ENCODE peak calls at places on chromosomes 11 and 22, in four cellular contexts. One of them, this sample, is unnamed.
A peak's percentile ranks its signal among the peaks of the same experiment; 100 is the strongest.

GRCh38 chr11:118046964-118047700 is 29.7 kb upstream of the TMPRSS4 start:
- DNase-seq in WTC11: no peak
- DNase-seq in SK-N-SH: no peak
- DNase-seq in HepG2: no peak
- DNase-seq in this sample: no peak

GRCh38 chr22:25628494-25628893 is 64.0 kb downstream of the GRK3 start:
- DNase-seq in WTC11: no peak
- DNase-seq in SK-N-SH: no peak
- DNase-seq in HepG2: no peak
- DNase-seq in this sample: no peak

GRCh38 chr11:17230867-17231851 is 23.4 kb upstream of the PIK3C2A start:
- DNase-seq in WTC11: no peak
- DNase-seq in SK-N-SH: no peak
- DNase-seq in HepG2: no peak
- DNase-seq in this sample: no peak

GRCh38 chr11:746289-747175 is 732 bp upstream of the TALDO1 start:
- DNase-seq in WTC11: peak; percentile 57
- DNase-seq in SK-N-SH: no peak
- DNase-seq in HepG2: no peak
- DNase-seq in this sample: peak; percentile 53

GRCh38 chr11:79087957-79088318 is 352.9 kb downstream of the TENM4 start:
- DNase-seq in WTC11: no peak
- DNase-seq in SK-N-SH: peak; percentile 50
- DNase-seq in HepG2: no peak
- DNase-seq in this sample: no peak

GRCh38 chr11:85831050-85831449 is 20.1 kb upstream of the SYTL2 start:
- DNase-seq in WTC11: no peak
- DNase-seq in SK-N-SH: no peak
- DNase-seq in HepG2: no peak
- DNase-seq in this sample: no peak

GRCh38 chr11:69012092-69013008 is 696 bp downstream of the MRGPRF start:
- DNase-seq in WTC11: no peak
- DNase-seq in SK-N-SH: peak; percentile 41
- DNase-seq in HepG2: no peak
- DNase-seq in this sample: no peak

GRCh38 chr11:5258543-5259262 is 4.1 kb upstream of the HBG2 start:
- DNase-seq in WTC11: peak; percentile 54
- DNase-seq in SK-N-SH: no peak
- DNase-seq in HepG2: no peak
- DNase-seq in this sample: peak; percentile 89

GRCh38 chr11:41978951-41979350 is 519.5 kb upstream of the LRRC4C start:
- DNase-seq in WTC11: no peak
- DNase-seq in SK-N-SH: no peak
- DNase-seq in HepG2: no peak
- DNase-seq in this sample: no peak

GRCh38 chr11:112734207-112734606 is 227.0 kb upstream of the NCAM1 start:
- DNase-seq in WTC11: peak; percentile 52
- DNase-seq in SK-N-SH: no peak
- DNase-seq in HepG2: no peak
- DNase-seq in this sample: no peak

GRCh38 chr22:39135092-39135896 is 17.2 kb downstream of the CBX7 start:
- DNase-seq in WTC11: peak; percentile 90
- DNase-seq in SK-N-SH: peak; percentile 90
- DNase-seq in HepG2: peak; percentile 55
- DNase-seq in this sample: peak; percentile 70

GRCh38 chr11:123286761-123287160 is 91.7 kb upstream of the CLMP start:
- DNase-seq in WTC11: no peak
- DNase-seq in SK-N-SH: no peak
- DNase-seq in HepG2: no peak
- DNase-seq in this sample: no peak

GRCh38 chr11:9495780-9496514 is 35.1 kb downstream of the ZNF143 start:
- DNase-seq in WTC11: no peak
- DNase-seq in SK-N-SH: no peak
- DNase-seq in HepG2: no peak
- DNase-seq in this sample: peak; percentile 49

GRCh38 chr11:8612522-8612921 is 18.5 kb upstream of the STK33 start:
- DNase-seq in WTC11: no peak
- DNase-seq in SK-N-SH: no peak
- DNase-seq in HepG2: no peak
- DNase-seq in this sample: no peak

GRCh38 chr11:112817376-112817775 is 143.8 kb upstream of the NCAM1 start:
- DNase-seq in WTC11: no peak
- DNase-seq in SK-N-SH: no peak
- DNase-seq in HepG2: no peak
- DNase-seq in this sample: no peak

GRCh38 chr22:24247011-24247507 is 2.2 kb upstream of the GGT5 start:
- DNase-seq in WTC11: no peak
- DNase-seq in SK-N-SH: peak; percentile 23
- DNase-seq in HepG2: no peak
- DNase-seq in this sample: no peak

GRCh38 chr22:38469306-38469781 is 1.4 kb downstream of the KDELR3 start:
- DNase-seq in WTC11: no peak
- DNase-seq in SK-N-SH: no peak
- DNase-seq in HepG2: no peak
- DNase-seq in this sample: no peak

GRCh38 chr11:101390539-101390938 is 193.3 kb downstream of the TRPC6 start:
- DNase-seq in WTC11: no peak
- DNase-seq in SK-N-SH: no peak
- DNase-seq in HepG2: no peak
- DNase-seq in this sample: no peak

GRCh38 chr11:17533782-17534415 is 10.3 kb downstream of the USH1C start:
- DNase-seq in WTC11: no peak
- DNase-seq in SK-N-SH: no peak
- DNase-seq in HepG2: no peak
- DNase-seq in this sample: no peak

GRCh38 chr11:2092956-2093412 is 46.2 kb downstream of the IGF2 start:
- DNase-seq in WTC11: no peak
- DNase-seq in SK-N-SH: peak; percentile 55
- DNase-seq in HepG2: no peak
- DNase-seq in this sample: no peak

GRCh38 chr11:16381177-16381576 is 24.8 kb upstream of the SOX6 start:
- DNase-seq in WTC11: no peak
- DNase-seq in SK-N-SH: no peak
- DNase-seq in HepG2: no peak
- DNase-seq in this sample: no peak

GRCh38 chr22:36541831-36542391 is 12.9 kb upstream of the EIF3D start:
- DNase-seq in WTC11: no peak
- DNase-seq in SK-N-SH: no peak
- DNase-seq in HepG2: no peak
- DNase-seq in this sample: peak; percentile 56

GRCh38 chr22:30866811-30867271 is 101.7 kb downstream of the MORC2 start:
- DNase-seq in WTC11: no peak
- DNase-seq in SK-N-SH: peak; percentile 50
- DNase-seq in HepG2: peak; percentile 31
- DNase-seq in this sample: peak; percentile 26

GRCh38 chr11:13928566-13929251 is 33.8 kb upstream of the SPON1 start:
- DNase-seq in WTC11: no peak
- DNase-seq in SK-N-SH: no peak
- DNase-seq in HepG2: no peak
- DNase-seq in this sample: peak; percentile 73

GRCh38 chr11:13923182-13923581 is 39.3 kb upstream of the SPON1 start:
- DNase-seq in WTC11: no peak
- DNase-seq in SK-N-SH: no peak
- DNase-seq in HepG2: no peak
- DNase-seq in this sample: no peak

GRCh38 chr11:13927496-13927895 is 35.0 kb upstream of the SPON1 start:
- DNase-seq in WTC11: no peak
- DNase-seq in SK-N-SH: no peak
- DNase-seq in HepG2: no peak
- DNase-seq in this sample: no peak

GRCh38 chr11:13923716-13924650 is 38.5 kb upstream of the SPON1 start:
- DNase-seq in WTC11: no peak
- DNase-seq in SK-N-SH: no peak
- DNase-seq in HepG2: no peak
- DNase-seq in this sample: no peak

GRCh38 chr11:13924801-13925327 is 37.7 kb upstream of the SPON1 start:
- DNase-seq in WTC11: no peak
- DNase-seq in SK-N-SH: no peak
- DNase-seq in HepG2: no peak
- DNase-seq in this sample: no peak
- TF ChIP-seq FOXJ3 in WTC11: no peak
- TF ChIP-seq FOXJ3 in SK-N-SH: no peak
- TF ChIP-seq FOXJ3 in HepG2: no peak
- TF ChIP-seq FOXJ3 in this sample: no peak

DNA sequence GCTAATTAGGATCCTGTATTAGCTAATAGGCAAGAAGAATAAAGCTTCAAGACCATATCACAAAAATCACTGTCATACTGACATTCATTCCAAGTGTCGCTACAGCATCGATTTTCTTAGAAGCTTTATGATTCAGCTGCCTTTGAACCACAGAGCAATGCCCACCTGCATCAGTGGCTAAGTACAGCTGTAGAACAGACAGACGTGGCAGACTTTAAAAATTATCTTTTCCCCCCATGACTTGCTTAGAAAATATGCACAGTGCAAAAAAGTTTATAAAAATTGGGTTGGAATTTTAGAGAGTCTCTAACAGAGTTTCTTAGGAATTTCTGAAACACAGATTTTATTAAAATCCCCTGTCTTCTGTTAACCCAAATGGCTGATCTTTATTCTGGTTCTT is 120.8 kb downstream of the CADM1 start:
- DNase-seq in WTC11: no peak
- DNase-seq in SK-N-SH: no peak
- DNase-seq in HepG2: no peak
- DNase-seq in this sample: no peak
- TF ChIP-seq FOXJ3 in WTC11: no peak
- TF ChIP-seq FOXJ3 in SK-N-SH: no peak
- TF ChIP-seq FOXJ3 in HepG2: no peak
- TF ChIP-seq FOXJ3 in this sample: no peak

DNA sequence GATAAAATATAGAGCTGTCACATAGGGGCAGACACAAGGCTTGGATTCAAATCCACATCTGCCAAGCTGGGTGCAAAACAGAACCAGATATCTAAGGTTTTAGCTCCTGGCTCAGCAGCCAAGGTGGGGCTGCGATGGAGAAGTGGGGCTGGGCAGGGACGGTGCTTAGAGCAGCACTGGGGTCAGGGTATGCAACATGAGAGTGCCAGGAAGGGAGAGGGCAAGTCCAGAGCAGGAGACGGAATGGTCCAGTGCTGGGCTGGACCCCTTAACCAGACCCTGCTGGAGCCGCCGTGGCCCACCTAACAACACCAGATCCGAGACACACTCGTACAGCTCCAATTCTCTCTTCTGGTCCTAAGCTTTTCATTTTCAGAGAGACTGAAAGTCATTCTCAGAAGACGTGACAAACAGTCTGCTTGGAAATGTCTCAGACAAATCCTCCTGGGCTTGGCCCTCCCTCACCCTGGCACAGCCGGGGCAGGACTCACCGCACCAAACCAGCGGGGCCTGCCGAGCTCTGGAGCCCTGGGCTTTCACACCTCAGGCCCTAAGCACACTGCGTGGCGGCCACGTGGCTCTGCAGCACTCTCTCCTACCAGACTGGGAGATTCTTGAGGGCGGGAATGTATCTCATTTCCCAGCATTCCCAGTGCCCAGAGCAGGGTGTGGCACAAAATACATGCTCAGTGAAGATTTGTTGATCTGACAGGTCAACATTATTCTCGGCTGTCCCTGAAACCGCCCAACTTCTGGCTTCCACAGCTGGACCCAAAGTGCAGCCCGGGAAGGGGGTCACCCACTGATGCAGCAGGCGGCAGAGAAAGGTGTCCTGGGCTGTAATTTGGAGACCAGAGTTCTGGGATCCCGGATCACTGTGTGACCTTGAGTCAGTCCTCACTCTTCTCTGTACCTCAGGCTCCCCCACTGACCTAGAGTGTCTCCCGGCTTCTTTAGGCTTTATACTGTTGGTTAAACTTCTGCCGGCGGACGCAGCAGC is 11.6 kb downstream of the LRRC32 start:
- DNase-seq in WTC11: no peak
- DNase-seq in SK-N-SH: no peak
- DNase-seq in HepG2: no peak
- DNase-seq in this sample: no peak
- TF ChIP-seq FOXJ3 in WTC11: no peak
- TF ChIP-seq FOXJ3 in SK-N-SH: no peak
- TF ChIP-seq FOXJ3 in HepG2: no peak
- TF ChIP-seq FOXJ3 in this sample: no peak

DNA sequence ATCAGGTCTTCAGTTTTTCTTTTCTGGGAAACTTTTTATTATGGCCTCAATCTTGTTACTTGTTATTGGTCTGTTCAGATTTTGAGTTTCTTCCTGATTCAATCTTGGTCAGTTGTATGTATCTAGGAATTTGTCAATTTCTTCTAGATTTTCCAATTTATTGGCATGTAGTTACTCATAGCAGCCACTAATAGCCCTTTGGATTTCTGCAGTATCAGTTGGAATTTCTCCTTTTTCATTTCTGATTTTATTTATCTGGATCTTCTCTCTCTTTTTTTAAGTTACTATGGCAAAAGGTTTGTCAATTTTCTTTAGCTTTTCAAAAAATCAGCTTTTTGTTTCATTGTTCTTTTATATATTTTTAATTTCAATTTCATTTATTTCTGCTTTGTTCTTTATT is 419.6 kb upstream of the KIRREL3 start:
- DNase-seq in WTC11: no peak
- DNase-seq in SK-N-SH: no peak
- DNase-seq in HepG2: no peak
- DNase-seq in this sample: no peak
- TF ChIP-seq FOXJ3 in WTC11: no peak
- TF ChIP-seq FOXJ3 in SK-N-SH: no peak
- TF ChIP-seq FOXJ3 in HepG2: no peak
- TF ChIP-seq FOXJ3 in this sample: no peak

GRCh38 chr11:40597546-40598113 is 861.8 kb downstream of the LRRC4C start:
- DNase-seq in WTC11: no peak
- DNase-seq in SK-N-SH: no peak
- DNase-seq in HepG2: no peak
- DNase-seq in this sample: no peak

GRCh38 chr11:40606800-40607199 is 852.7 kb downstream of the LRRC4C start:
- DNase-seq in WTC11: no peak
- DNase-seq in SK-N-SH: no peak
- DNase-seq in HepG2: no peak
- DNase-seq in this sample: no peak

GRCh38 chr11:40602866-40603578 is 856.4 kb downstream of the LRRC4C start:
- DNase-seq in WTC11: no peak
- DNase-seq in SK-N-SH: no peak
- DNase-seq in HepG2: no peak
- DNase-seq in this sample: no peak
- TF ChIP-seq FOXJ3 in WTC11: no peak
- TF ChIP-seq FOXJ3 in SK-N-SH: no peak
- TF ChIP-seq FOXJ3 in HepG2: no peak
- TF ChIP-seq FOXJ3 in this sample: no peak

DNA sequence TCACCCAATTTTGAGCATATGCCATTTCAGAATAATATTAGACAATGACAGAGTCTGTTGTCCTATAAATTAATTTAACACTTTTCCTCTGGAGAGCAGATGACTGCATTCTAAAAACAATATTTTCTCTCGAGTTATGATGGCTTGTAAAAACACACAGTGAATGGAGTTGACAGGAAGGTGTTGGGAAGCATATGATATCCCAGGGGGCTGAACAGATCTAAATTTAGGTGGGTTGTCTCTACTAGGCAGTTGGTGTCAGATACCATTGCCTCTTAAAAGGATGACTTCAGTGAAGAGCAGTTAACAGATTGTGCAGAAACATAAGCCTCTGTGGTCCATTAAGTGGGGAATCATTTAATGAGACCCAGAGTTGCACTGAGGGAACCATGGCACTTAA is 30.7 kb downstream of the SVIP start:
- DNase-seq in WTC11: no peak
- DNase-seq in SK-N-SH: no peak
- DNase-seq in HepG2: no peak
- DNase-seq in this sample: no peak
- TF ChIP-seq FOXJ3 in WTC11: no peak
- TF ChIP-seq FOXJ3 in SK-N-SH: no peak
- TF ChIP-seq FOXJ3 in HepG2: no peak
- TF ChIP-seq FOXJ3 in this sample: no peak

GRCh38 chr11:18540207-18541009 is 13.7 kb upstream of the TSG101 start:
- DNase-seq in WTC11: no peak
- DNase-seq in SK-N-SH: peak; percentile 28
- DNase-seq in HepG2: peak; percentile 42
- DNase-seq in this sample: no peak
- TF ChIP-seq FOXJ3 in WTC11: no peak
- TF ChIP-seq FOXJ3 in SK-N-SH: no peak
- TF ChIP-seq FOXJ3 in HepG2: no peak
- TF ChIP-seq FOXJ3 in this sample: no peak